ENCODE peak calls at places on chromosomes 12 and 14, in nine cellular contexts. F, R, G, C, Q, M, X, K and U are unnamed samples.

GRCh38 chr12:93497456-93497855 is 30.1 kb downstream of the MRPL42 start:
- DNase-seq in F (no peak), R (no peak), G (no peak), C (no peak), Q (no peak), M (no peak), X (no peak), K (no peak), U (no peak)

GRCh38 chr12:49982246-49983229 is 9.8 kb downstream of the AQP6 start:
- DNase-seq in F (peak; percentile 32), R (no peak), G (no peak), C (no peak), Q (no peak), M (no peak), X (no peak), K (no peak), U (no peak)

GRCh38 chr14:67166450-67166853 is 22.8 kb upstream of the GARIN2 start:
- DNase-seq in F (no peak), R (no peak), G (peak; percentile 24), C (no peak), Q (peak; percentile 52), M (peak; percentile 32), X (peak; percentile 13), K (peak; percentile 78), U (no peak)

GRCh38 chr12:3342051-3342450 is 149.0 kb upstream of the PRMT8 start:
- DNase-seq in F (no peak), R (no peak), G (no peak), C (no peak), Q (no peak), M (no peak), X (peak; percentile 17), K (peak; percentile 75), U (peak; percentile 62)

GRCh38 chr14:33393155-33393894 is 454.6 kb downstream of the NPAS3 start:
- DNase-seq in F (no peak), R (no peak), G (no peak), C (no peak), Q (no peak), M (no peak), X (no peak), K (no peak), U (no peak)

GRCh38 chr14:68333265-68333664 is 459.6 kb downstream of the ZFP36L1 start:
- DNase-seq in F (no peak), R (no peak), G (no peak), C (no peak), Q (no peak), M (no peak), X (no peak), K (no peak), U (no peak)

GRCh38 chr12:6443361-6443983 is 1.3 kb upstream of the CD27 start:
- DNase-seq in F (no peak), R (no peak), G (no peak), C (peak; percentile 36), Q (no peak), M (no peak), X (no peak), K (no peak), U (no peak)

GRCh38 chr14:34981743-34982420 is 910 bp upstream of the SRP54 start:
- DNase-seq in F (no peak), R (no peak), G (peak; percentile 26), C (no peak), Q (no peak), M (peak; percentile 35), X (peak; percentile 23), K (peak; percentile 43), U (peak; percentile 79)

GRCh38 chr12:132559652-132560420 is 50.5 kb downstream of the LRCOL1 start:
- DNase-seq in F (peak; percentile 93), R (peak; percentile 6), G (peak; percentile 18), C (no peak), Q (no peak), M (peak; percentile 51), X (peak; percentile 29), K (peak; percentile 79), U (peak; percentile 85)

GRCh38 chr12:8493084-8493483 is 20.2 kb upstream of the CLEC4D start:
- DNase-seq in F (no peak), R (no peak), G (no peak), C (no peak), Q (no peak), M (no peak), X (no peak), K (no peak), U (no peak)

GRCh38 chr14:95507701-95508103 is 8.7 kb downstream of the SYNE3 start:
- DNase-seq in F (no peak), R (no peak), G (no peak), C (no peak), Q (no peak), M (no peak), X (no peak), K (no peak), U (peak; percentile 72)

GRCh38 chr12:55051197-55051920 is 31.6 kb downstream of the NEUROD4 start:
- DNase-seq in F (no peak), R (no peak), G (no peak), C (no peak), Q (no peak), M (no peak), X (no peak), K (peak; percentile 51), U (no peak)

GRCh38 chr12:95206916-95207315 is 10.4 kb downstream of the FGD6 start:
- DNase-seq in F (no peak), R (no peak), G (no peak), C (no peak), Q (no peak), M (no peak), X (no peak), K (no peak), U (no peak)

GRCh38 chr14:73049428-73049827 is 8.9 kb upstream of the RBM25 start:
- DNase-seq in F (no peak), R (peak; percentile 52), G (no peak), C (no peak), Q (no peak), M (no peak), X (no peak), K (no peak), U (no peak)

GRCh38 chr14:68676511-68676943 is 116.3 kb downstream of the ZFP36L1 start:
- DNase-seq in F (no peak), R (peak; percentile 39), G (no peak), C (peak; percentile 64), Q (no peak), M (no peak), X (peak; percentile 76), K (no peak), U (no peak)

DNA sequence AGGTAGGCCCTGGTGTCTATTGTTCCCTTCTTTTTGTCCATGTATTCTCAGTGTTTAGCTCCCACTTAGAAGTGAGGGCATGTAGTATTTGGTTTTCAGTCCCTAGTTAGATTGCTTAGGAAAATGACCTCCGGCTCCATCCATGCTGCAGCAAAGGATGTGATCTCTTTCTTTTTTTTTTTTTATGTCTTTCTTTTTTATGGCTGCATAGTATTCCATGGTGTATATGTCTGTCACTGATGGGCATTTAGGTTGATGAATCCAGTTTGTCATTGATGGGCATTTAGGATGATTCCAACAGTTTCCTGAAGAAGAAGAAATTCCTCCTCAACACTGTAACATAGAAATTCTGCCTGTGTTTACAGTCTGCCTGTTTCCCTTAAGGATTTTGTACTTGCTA is 231.1 kb downstream of the CCDC91 start:
- DNase-seq in F (no peak), R (no peak), G (no peak), C (no peak), Q (no peak), M (no peak), X (no peak), K (no peak), U (no peak)
- TF ChIP-seq POLR2AphosphoS5 in F (no peak), R (no peak), G (no peak), C (no peak), Q (no peak), M (no peak), X (no peak), K (no peak), U (no peak)

GRCh38 chr12:108567974-108568652 is 5.7 kb downstream of the ISCU start:
- DNase-seq in F (no peak), R (no peak), G (no peak), C (no peak), Q (no peak), M (no peak), X (no peak), K (no peak), U (no peak)
- H3K27ac ChIP-seq in F (no peak overlapping the region), R (no peak overlapping the region), G (no peak overlapping the region), C (peak overlapping the region; percentile 45), Q (peak overlapping the region; percentile 65), M (peak overlapping the region; percentile 67), X (no peak overlapping the region), K (no peak overlapping the region), U (peak overlapping the region; percentile 41)

GRCh38 chr12:101877816-101878811 is 734 bp downstream of the DRAM1 start:
- DNase-seq in F (peak; percentile 36), R (peak; percentile 7), G (no peak), C (peak; percentile 75), Q (no peak), M (peak; percentile 30), X (peak; percentile 15), K (peak; percentile 45), U (no peak)

GRCh38 chr12:101884174-101884573 is 6.8 kb downstream of the DRAM1 start:
- DNase-seq in F (no peak), R (no peak), G (no peak), C (no peak), Q (no peak), M (no peak), X (no peak), K (no peak), U (no peak)

GRCh38 chr12:101876861-101877815 is at the start of gene DRAM1:
- DNase-seq in F (peak; percentile 91), R (peak; percentile 79), G (peak; percentile 56), C (peak; percentile 96), Q (no peak), M (peak; percentile 94), X (peak; percentile 89), K (peak; percentile 90), U (peak; percentile 98)

GRCh38 chr12:101881228-101881627 is 3.8 kb downstream of the DRAM1 start:
- DNase-seq in F (no peak), R (no peak), G (no peak), C (no peak), Q (no peak), M (no peak), X (no peak), K (no peak), U (no peak)

DNA sequence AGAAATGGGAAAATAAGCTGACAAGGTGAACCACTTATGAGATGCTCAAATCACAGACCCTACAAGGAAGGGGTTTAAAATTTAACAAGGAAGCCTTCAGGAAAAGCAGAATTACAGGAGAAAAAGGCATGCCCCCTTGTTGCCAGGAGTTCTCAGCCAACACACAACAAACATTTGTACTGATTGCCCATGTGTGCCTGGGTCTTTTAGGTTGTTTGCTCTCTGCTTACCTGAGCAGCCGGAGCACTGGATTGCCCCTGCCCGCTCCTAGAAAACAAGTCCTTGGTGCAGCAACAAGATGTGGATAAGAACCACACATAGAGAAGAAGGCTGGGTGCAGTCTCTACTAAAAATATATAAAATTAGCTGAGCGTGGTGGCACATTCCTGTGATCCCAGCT is 3.4 kb downstream of the DRAM1 start:
- DNase-seq in F (no peak), R (no peak), G (no peak), C (no peak), Q (no peak), M (no peak), X (no peak), K (no peak), U (no peak)
- TF ChIP-seq POLR2AphosphoS5 in F (no peak), R (no peak), G (no peak), C (no peak), Q (no peak), M (no peak), X (no peak), K (no peak), U (no peak)

DNA sequence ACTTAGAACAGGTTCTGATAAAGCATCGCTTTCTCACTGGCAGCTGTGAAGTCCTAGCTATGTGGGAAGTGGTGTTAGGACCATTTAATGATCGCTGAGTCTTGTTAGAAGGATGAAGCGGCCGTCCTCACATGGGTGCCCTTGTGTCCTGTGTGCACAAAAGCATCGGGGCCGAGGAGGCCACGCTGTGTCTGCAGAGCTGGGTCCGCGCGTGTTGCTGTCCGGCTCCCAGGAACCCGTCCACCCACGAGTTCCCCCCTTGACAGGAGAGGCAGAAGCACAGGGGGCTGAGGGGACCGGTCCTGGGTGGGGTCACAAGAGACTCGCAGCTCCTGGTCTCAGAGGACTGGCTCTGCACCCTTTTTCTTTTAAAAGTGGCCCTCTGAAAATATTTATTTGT is 90.4 kb downstream of the ADGRD1 start:
- DNase-seq in F (no peak), R (no peak), G (no peak), C (peak; percentile 60), Q (no peak), M (no peak), X (no peak), K (no peak), U (peak; percentile 71)
- H3K27ac ChIP-seq in F (no peak overlapping the region), R (no peak overlapping the region), G (no peak overlapping the region), C (no peak overlapping the region), Q (no peak overlapping the region), M (no peak overlapping the region), X (no peak overlapping the region), K (no peak overlapping the region), U (no peak overlapping the region)